ENCODE peak calls at places on chromosomes 3 and 15, in four cellular contexts. D is PC-3, F is A549, H is fibroblast of lung. X is an unnamed sample.

GRCh38 chr3:167653750-167654149 is at the start of gene WDR49:
- DNase-seq in D (no peak), H (no peak), F (no peak), X (peak)

GRCh38 chr3:192303235-192303634 is 424.1 kb downstream of the FGF12 start:
- DNase-seq in F (no peak), D (no peak), H (no peak), X (no peak)

GRCh38 chr3:13700362-13700761 is 151.4 kb downstream of the FBLN2 start:
- DNase-seq in F (no peak), H (no peak), D (no peak), X (no peak)

GRCh38 chr3:15875016-15875689 is 77.4 kb upstream of the ANKRD28 start:
- DNase-seq in D (peak), F (no peak), H (peak), X (no peak)

GRCh38 chr3:67202053-67202452 is 203.9 kb downstream of the KBTBD8 start:
- DNase-seq in F (no peak), H (no peak), D (peak), X (no peak)

GRCh38 chr3:114998971-114999579 is 148.0 kb downstream of the ZBTB20 start:
- DNase-seq in D (no peak), F (no peak), H (no peak), X (no peak)

GRCh38 chr15:95591270-95591669 is 739.2 kb upstream of the NR2F2 start:
- DNase-seq in D (no peak), F (no peak), H (no peak), X (no peak)

GRCh38 chr3:46901061-46901460 is 23.5 kb downstream of the PTH1R start:
- DNase-seq in F (no peak), H (no peak), D (no peak), X (no peak)

GRCh38 chr3:64267774-64268604 is 42.7 kb upstream of the PRICKLE2 start:
- DNase-seq in D (no peak), F (no peak), H (peak), X (peak)

GRCh38 chr3:168071535-168071934 is 24.2 kb downstream of the GOLIM4 start:
- DNase-seq in D (peak), F (peak), H (peak), X (no peak)

GRCh38 chr15:23806980-23807379 is 119.9 kb upstream of the NDN start:
- DNase-seq in H (no peak), F (no peak), D (no peak), X (no peak)
- H3K4me2 ChIP-seq in H (no peak), F (no peak), D (no peak), X (no peak)

GRCh38 chr3:113275876-113276580 is 64.7 kb downstream of the BOC start:
- DNase-seq in H (peak), D (peak), F (no peak), X (peak)
- H3K4me2 ChIP-seq in H (peak), D (no peak), F (no peak), X (peak)

DNA sequence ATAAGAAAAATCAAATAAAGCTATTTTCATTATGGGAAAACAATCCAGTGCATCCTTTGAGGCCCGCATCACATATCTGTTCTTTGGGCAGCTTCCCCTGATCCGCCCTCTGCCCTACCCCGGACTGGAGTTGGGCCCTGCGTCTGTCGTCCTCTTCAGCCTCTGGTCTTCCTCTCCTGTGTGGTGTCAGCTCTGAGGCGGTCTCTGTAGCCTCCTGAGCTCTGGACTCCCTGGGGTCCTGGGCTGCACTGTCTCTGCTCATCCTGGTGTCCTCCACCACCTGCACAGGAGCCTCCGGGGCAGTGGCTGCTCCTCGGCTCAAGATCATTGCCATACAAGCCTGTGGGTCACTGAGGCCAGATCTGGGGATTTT is 7.4 kb upstream of the SNX22 start:
- DNase-seq in F (no peak), H (no peak), D (no peak), X (no peak)
- H3K4me2 ChIP-seq in F (no peak), H (no peak), D (no peak), X (no peak)

GRCh38 chr3:154971771-154972326 is 108.3 kb upstream of the MME start:
- DNase-seq in F (peak), D (peak), H (peak), X (peak)
- H3K4me2 ChIP-seq in F (no peak), D (peak), H (no peak), X (no peak)

GRCh38 chr15:74434260-74434915 is 630 bp upstream of the SEMA7A start:
- DNase-seq in F (no peak), D (no peak), H (no peak), X (no peak)

GRCh38 chr15:74431645-74432044 is 2.1 kb downstream of the SEMA7A start:
- DNase-seq in D (peak), H (no peak), F (no peak), X (no peak)

GRCh38 chr15:74432271-74432967 is 1.3 kb downstream of the SEMA7A start:
- DNase-seq in D (peak), F (no peak), H (no peak), X (no peak)

GRCh38 chr15:74433592-74434259 is at the start of gene SEMA7A:
- DNase-seq in H (peak), F (peak), D (peak), X (peak)

GRCh38 chr15:74432968-74433591 is 678 bp downstream of the SEMA7A start:
- DNase-seq in D (no peak), F (no peak), H (no peak), X (no peak)
- H3K4me2 ChIP-seq in D (peak), F (peak), H (peak), X (peak)

GRCh38 chr3:186209810-186210752 is 101.2 kb upstream of the ETV5 start:
- DNase-seq in F (no peak), H (peak), D (peak), X (no peak)
- H3K4me2 ChIP-seq in F (no peak), H (peak), D (no peak), X (no peak)

GRCh38 chr15:40349163-40349562 is 1.7 kb upstream of the PHGR1 start:
- DNase-seq in H (no peak), D (no peak), F (no peak), X (no peak)

GRCh38 chr15:40353697-40354096 is 2.9 kb downstream of the PHGR1 start:
- DNase-seq in F (no peak), D (no peak), H (no peak), X (no peak)

GRCh38 chr15:40354408-40355171 is 3.4 kb upstream of the DISP2 start:
- DNase-seq in H (peak), D (peak), F (no peak), X (peak)

GRCh38 chr15:40355976-40356585 is 1.9 kb upstream of the DISP2 start:
- DNase-seq in F (no peak), H (no peak), D (no peak), X (no peak)

GRCh38 chr15:40352221-40352901 is 1.5 kb downstream of the PHGR1 start:
- DNase-seq in D (no peak), F (no peak), H (no peak), X (no peak)
- H3K4me2 ChIP-seq in D (no peak), F (no peak), H (no peak), X (no peak)

DNA sequence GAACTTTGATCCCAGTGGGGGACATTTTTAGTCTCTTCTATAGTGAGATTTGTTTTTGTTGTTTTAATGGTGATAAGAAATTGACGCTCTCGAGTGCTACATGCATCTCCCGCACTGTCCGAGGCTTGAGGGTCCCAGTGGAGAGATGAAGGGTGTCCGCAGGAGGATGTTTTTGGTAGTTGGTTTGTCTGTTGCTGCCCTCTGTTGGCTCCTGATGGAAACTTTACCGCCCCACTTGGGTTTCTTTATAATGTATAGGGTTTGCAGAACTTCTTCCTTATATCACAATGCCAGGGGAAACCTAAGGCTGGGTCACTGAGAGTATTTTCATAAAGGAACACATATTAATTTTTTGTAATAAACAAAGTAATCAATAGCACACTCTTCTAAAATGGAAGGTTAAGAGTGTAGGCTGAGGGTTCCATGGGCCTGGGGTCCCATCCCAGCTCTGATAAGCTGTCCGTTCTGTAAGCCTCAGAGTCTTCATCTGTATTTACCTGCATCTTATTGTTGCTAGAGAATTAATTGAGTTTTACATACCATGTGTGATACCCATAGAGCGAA is 185.3 kb upstream of the FEZF2 start:
- DNase-seq in H (peak), D (peak), F (peak), X (peak)
- H3K4me2 ChIP-seq in H (no peak), D (no peak), F (no peak), X (no peak)

GRCh38 chr15:40087095-40087805 is 21.4 kb downstream of the BMF start:
- DNase-seq in D (no peak), H (no peak), F (no peak), X (no peak)

GRCh38 chr15:40085225-40085624 is 23.5 kb downstream of the BMF start:
- DNase-seq in D (no peak), H (no peak), F (no peak), X (no peak)

GRCh38 chr15:40090774-40091455 is 17.8 kb downstream of the BMF start:
- DNase-seq in F (no peak), D (no peak), H (no peak), X (no peak)

GRCh38 chr15:40088929-40089755 is 19.5 kb downstream of the BMF start:
- DNase-seq in H (no peak), F (no peak), D (no peak), X (no peak)

GRCh38 chr15:40087991-40088928 is 20.4 kb downstream of the BMF start:
- DNase-seq in F (no peak), H (no peak), D (no peak), X (no peak)
- H3K4me2 ChIP-seq in F (peak), H (no peak), D (no peak), X (no peak)

GRCh38 chr3:31893174-31893573 is 87.9 kb downstream of the OSBPL10 start:
- DNase-seq in H (peak), F (no peak), D (no peak), X (no peak)

GRCh38 chr3:31892500-31892899 is 88.6 kb downstream of the OSBPL10 start:
- DNase-seq in F (no peak), D (no peak), H (no peak), X (no peak)

GRCh38 chr3:31890742-31891469 is 90.2 kb downstream of the OSBPL10 start:
- DNase-seq in D (no peak), F (no peak), H (no peak), X (no peak)

GRCh38 chr3:31891876-31892455 is 89.1 kb downstream of the OSBPL10 start:
- DNase-seq in H (no peak), D (no peak), F (no peak), X (no peak)

DNA sequence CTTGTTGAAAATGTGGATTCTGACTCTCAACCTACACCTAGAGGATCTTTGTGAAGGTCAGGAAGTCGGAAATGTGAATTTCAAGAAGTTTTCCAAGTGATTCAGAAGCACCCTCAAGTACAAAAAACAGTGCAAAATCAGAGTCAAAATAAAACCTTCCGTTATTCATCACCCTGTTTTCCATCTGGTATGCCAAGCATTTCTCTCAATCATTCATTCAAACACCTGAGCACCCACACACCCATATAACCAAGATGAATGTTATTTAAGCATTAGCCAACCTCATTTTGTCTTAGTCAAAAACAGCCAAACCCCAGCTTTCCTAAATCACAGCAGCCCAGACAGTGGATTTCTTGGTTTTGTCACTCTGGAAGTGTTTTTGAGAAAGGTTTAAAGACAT is 91.1 kb downstream of the OSBPL10 start:
- DNase-seq in D (no peak), F (no peak), H (no peak), X (no peak)
- H3K4me2 ChIP-seq in D (no peak), F (no peak), H (no peak), X (no peak)